ENCODE peak calls at places on chromosomes 11 and 22, in seven cellular contexts. R, P, J, T, B, V and M are unnamed samples.

GRCh38 chr11:121117753-121118152 is 16.7 kb downstream of the TECTA start:
- DNase-seq in R (no peak), P (no peak), J (no peak), T (peak; percentile 10), B (no peak), V (no peak), M (no peak)

GRCh38 chr11:107916671-107917241 is 11.5 kb upstream of the RAB39A start:
- DNase-seq in R (peak; percentile 63), P (no peak), J (no peak), T (peak; percentile 18), B (no peak), V (peak; percentile 32), M (peak; percentile 36)

GRCh38 chr11:109422755-109423113 is 744 bp downstream of the C11orf87 start:
- DNase-seq in R (peak; percentile 82), P (no peak), J (no peak), T (peak; percentile 27), B (no peak), V (no peak), M (peak; percentile 17)

GRCh38 chr22:35631597-35631996 is 14.5 kb upstream of the MB start:
- DNase-seq in R (peak; percentile 73), P (no peak), J (no peak), T (no peak), B (no peak), V (peak; percentile 59), M (peak; percentile 56)

GRCh38 chr11:36161572-36161971 is 127.7 kb downstream of the COMMD9 start:
- DNase-seq in R (no peak), P (no peak), J (no peak), T (no peak), B (no peak), V (no peak), M (no peak)

GRCh38 chr22:46737105-46737975 is 712 bp downstream of the CERK start:
- DNase-seq in R (peak; percentile 67), P (peak; percentile 63), J (no peak), T (peak; percentile 23), B (no peak), V (no peak), M (peak; percentile 29)

GRCh38 chr22:46069518-46070214 is 80.7 kb upstream of the PPARA start:
- DNase-seq in R (peak; percentile 98), P (peak; percentile 90), J (peak; percentile 95), T (peak; percentile 73), B (no peak), V (peak; percentile 84), M (peak; percentile 94)

GRCh38 chr11:9905562-9905961 is 241.7 kb downstream of the SWAP70 start:
- DNase-seq in R (no peak), P (no peak), J (no peak), T (no peak), B (no peak), V (no peak), M (peak; percentile 17)

GRCh38 chr22:49883294-49883640 is 29.6 kb downstream of the ZBED4 start:
- DNase-seq in R (no peak), P (no peak), J (no peak), T (peak; percentile 33), B (no peak), V (no peak), M (peak; percentile 30)

GRCh38 chr22:41302016-41302767 is 867 bp downstream of the ZC3H7B start:
- DNase-seq in R (peak; percentile 55), P (no peak), J (no peak), T (no peak), B (no peak), V (no peak), M (no peak)

GRCh38 chr11:328012-328411 is 7.4 kb upstream of the IFITM3 start:
- DNase-seq in R (no peak), P (peak; percentile 30), J (no peak), T (no peak), B (no peak), V (no peak), M (no peak)

GRCh38 chr11:57370251-57370650 is 10.7 kb downstream of the PRG3 start:
- DNase-seq in R (no peak), P (no peak), J (no peak), T (peak; percentile 69), B (no peak), V (no peak), M (no peak)

GRCh38 chr11:108530426-108530825 is 32.2 kb upstream of the POGLUT3 start:
- DNase-seq in R (no peak), P (no peak), J (no peak), T (no peak), B (no peak), V (no peak), M (no peak)

GRCh38 chr11:65685981-65686380 is 23.3 kb upstream of the RELA start:
- DNase-seq in R (no peak), P (no peak), J (no peak), T (peak; percentile 51), B (no peak), V (no peak), M (no peak)

GRCh38 chr22:24435323-24435645 is 7.9 kb downstream of the ADORA2A start:
- DNase-seq in R (no peak), P (no peak), J (no peak), T (no peak), B (no peak), V (no peak), M (no peak)

GRCh38 chr11:94525933-94526332 is 13.7 kb downstream of the C11orf97 start:
- DNase-seq in R (peak; percentile 68), P (peak; percentile 82), J (no peak), T (peak; percentile 60), B (no peak), V (peak; percentile 88), M (peak; percentile 86)

GRCh38 chr11:3123316-3123715 is 41.8 kb downstream of the OSBPL5 start:
- DNase-seq in R (peak; percentile 71), P (peak; percentile 91), J (peak; percentile 60), T (no peak), B (no peak), V (no peak), M (no peak)

GRCh38 chr11:129593098-129593497 is 217.4 kb downstream of the BARX2 start:
- DNase-seq in R (no peak), P (no peak), J (peak; percentile 89), T (no peak), B (no peak), V (no peak), M (no peak)

GRCh38 chr11:73428227-73428626 is 52.0 kb downstream of the RELT start:
- DNase-seq in R (no peak), P (no peak), J (no peak), T (no peak), B (no peak), V (no peak), M (no peak)

GRCh38 chr11:57732661-57733060 is 8.6 kb upstream of the SELENOH start:
- DNase-seq in R (no peak), P (no peak), J (no peak), T (no peak), B (no peak), V (no peak), M (no peak)

GRCh38 chr11:45856044-45856468 is 8.8 kb downstream of the CRY2 start:
- DNase-seq in R (no peak), P (no peak), J (no peak), T (peak; percentile 77), B (no peak), V (no peak), M (no peak)

GRCh38 chr22:21001601-21002325 is at the start of gene THAP7:
- DNase-seq in R (peak; percentile 95), P (peak; percentile 99), J (peak; percentile 93), T (peak; percentile 91), B (peak; percentile 89), V (peak; percentile 97), M (peak; percentile 95)

GRCh38 chr11:579830-580601 is 3.7 kb downstream of the PHRF1 start:
- DNase-seq in R (no peak), P (no peak), J (no peak), T (peak; percentile 90), B (no peak), V (no peak), M (peak; percentile 16)

GRCh38 chr11:17594686-17595192 is 47.7 kb downstream of the OTOG start:
- DNase-seq in R (no peak), P (no peak), J (no peak), T (no peak), B (no peak), V (no peak), M (no peak)

GRCh38 chr11:1389103-1389931 is 417 bp upstream of the BRSK2 start:
- DNase-seq in R (peak; percentile 98), P (peak; percentile 98), J (peak; percentile 93), T (peak; percentile 91), B (peak; percentile 49), V (peak; percentile 97), M (peak; percentile 97)